ENCODE peak calls at places on chromosomes 4 and X, in nine cellular contexts. One of them, this sample, is unnamed.

GRCh38 chr4:138952405-138952804 is 63.2 kb upstream of the NOCT start:
- DNase-seq in astrocyte of the spinal cord: peak; percentile 24
- DNase-seq in HuH-7: no peak
- DNase-seq in NCI-H524: no peak
- DNase-seq in heart left ventricle: no peak
- DNase-seq in CD8-positive, alpha-beta memory T cell: no peak
- DNase-seq in B cell: no peak
- DNase-seq in NCI-H1092: no peak
- DNase-seq in EH: peak; percentile 38
- DNase-seq in this sample: no peak

GRCh38 chr4:56874166-56874565 is 33.5 kb upstream of the REST start:
- DNase-seq in astrocyte of the spinal cord: no peak
- DNase-seq in HuH-7: no peak
- DNase-seq in NCI-H524: no peak
- DNase-seq in heart left ventricle: no peak
- DNase-seq in CD8-positive, alpha-beta memory T cell: no peak
- DNase-seq in B cell: no peak
- DNase-seq in NCI-H1092: no peak
- DNase-seq in EH: no peak
- DNase-seq in this sample: no peak

GRCh38 chr4:128288689-128289106 is 1.1 kb upstream of the PGRMC2 start:
- DNase-seq in astrocyte of the spinal cord: peak; percentile 53
- DNase-seq in HuH-7: no peak
- DNase-seq in NCI-H524: no peak
- DNase-seq in heart left ventricle: no peak
- DNase-seq in CD8-positive, alpha-beta memory T cell: peak; percentile 8
- DNase-seq in B cell: peak; percentile 50
- DNase-seq in NCI-H1092: peak; percentile 47
- DNase-seq in EH: peak; percentile 34
- DNase-seq in this sample: no peak

GRCh38 chr4:178205826-178206225 is 763.6 kb upstream of the AGA start:
- DNase-seq in astrocyte of the spinal cord: no peak
- DNase-seq in HuH-7: no peak
- DNase-seq in NCI-H524: no peak
- DNase-seq in heart left ventricle: no peak
- DNase-seq in CD8-positive, alpha-beta memory T cell: no peak
- DNase-seq in B cell: no peak
- DNase-seq in NCI-H1092: no peak
- DNase-seq in EH: no peak
- DNase-seq in this sample: no peak

GRCh38 chr4:3305610-3306371 is 13.0 kb downstream of the RGS12 start:
- DNase-seq in astrocyte of the spinal cord: no peak
- DNase-seq in HuH-7: no peak
- DNase-seq in NCI-H524: peak; percentile 79
- DNase-seq in heart left ventricle: no peak
- DNase-seq in CD8-positive, alpha-beta memory T cell: no peak
- DNase-seq in B cell: no peak
- DNase-seq in NCI-H1092: no peak
- DNase-seq in EH: peak; percentile 54
- DNase-seq in this sample: no peak

GRCh38 chrX:20829665-20830481 is 544.3 kb upstream of the CNKSR2 start:
- DNase-seq in astrocyte of the spinal cord: peak; percentile 14
- DNase-seq in HuH-7: no peak
- DNase-seq in NCI-H524: no peak
- DNase-seq in heart left ventricle: no peak
- DNase-seq in CD8-positive, alpha-beta memory T cell: no peak
- DNase-seq in B cell: no peak
- DNase-seq in NCI-H1092: no peak
- DNase-seq in EH: peak; percentile 0
- DNase-seq in this sample: no peak

GRCh38 chr4:8084031-8084660 is 74.5 kb downstream of the ABLIM2 start:
- DNase-seq in astrocyte of the spinal cord: no peak
- DNase-seq in HuH-7: no peak
- DNase-seq in NCI-H524: no peak
- DNase-seq in heart left ventricle: no peak
- DNase-seq in CD8-positive, alpha-beta memory T cell: no peak
- DNase-seq in B cell: no peak
- DNase-seq in NCI-H1092: no peak
- DNase-seq in EH: no peak
- DNase-seq in this sample: no peak

GRCh38 chr4:169254546-169254983 is 16.2 kb downstream of the SH3RF1 start:
- DNase-seq in astrocyte of the spinal cord: peak; percentile 88
- DNase-seq in HuH-7: no peak
- DNase-seq in NCI-H524: no peak
- DNase-seq in heart left ventricle: no peak
- DNase-seq in CD8-positive, alpha-beta memory T cell: no peak
- DNase-seq in B cell: no peak
- DNase-seq in NCI-H1092: no peak
- DNase-seq in EH: peak; percentile 91
- DNase-seq in this sample: no peak

GRCh38 chr4:26088433-26088928 is 174.5 kb downstream of the SMIM20 start:
- DNase-seq in astrocyte of the spinal cord: peak; percentile 41
- DNase-seq in HuH-7: no peak
- DNase-seq in NCI-H524: no peak
- DNase-seq in heart left ventricle: no peak
- DNase-seq in CD8-positive, alpha-beta memory T cell: no peak
- DNase-seq in B cell: peak; percentile 42
- DNase-seq in NCI-H1092: no peak
- DNase-seq in EH: peak; percentile 75
- DNase-seq in this sample: no peak

GRCh38 chr4:85496933-85497332 is 22.0 kb downstream of the ARHGAP24 start:
- DNase-seq in astrocyte of the spinal cord: peak; percentile 84
- DNase-seq in HuH-7: no peak
- DNase-seq in NCI-H524: no peak
- DNase-seq in heart left ventricle: no peak
- DNase-seq in CD8-positive, alpha-beta memory T cell: no peak
- DNase-seq in B cell: no peak
- DNase-seq in NCI-H1092: no peak
- DNase-seq in EH: peak; percentile 89
- DNase-seq in this sample: no peak

This sample was measured in left ventricle myocardium superior.